ENCODE peak calls at places on chromosomes 11 and 22, in six cellular contexts. O is fibroblast of the aortic adventitia, E is choroid plexus epithelial cell, H is endodermal cell, V is neural progenitor cell, M is cardiac fibroblast. D is an unnamed sample.

GRCh38 chr11:79335681-79336080 is 105.1 kb downstream of the TENM4 start:
- DNase-seq in O (peak; percentile 37), E (no peak), H (no peak), V (no peak), M (no peak), D (no peak)

GRCh38 chr11:96180341-96180740 is 162.7 kb downstream of the MAML2 start:
- DNase-seq in O (no peak), E (no peak), H (peak; percentile 69), V (no peak), M (no peak), D (no peak)

GRCh38 chr11:31649567-31649966 is 140.0 kb downstream of the ELP4 start:
- DNase-seq in O (no peak), E (no peak), H (no peak), V (no peak), M (no peak), D (no peak)

GRCh38 chr22:36546932-36547331 is 18.0 kb upstream of the EIF3D start:
- DNase-seq in O (peak; percentile 59), E (peak; percentile 74), H (no peak), V (no peak), M (peak; percentile 35), D (peak; percentile 47)

GRCh38 chr11:94665116-94665659 is 98.0 kb downstream of the PIWIL4 start:
- DNase-seq in O (no peak), E (no peak), H (no peak), V (no peak), M (no peak), D (no peak)

GRCh38 chr22:44192098-44192810 is 11.5 kb downstream of the PARVG start:
- DNase-seq in O (no peak), E (peak; percentile 15), H (peak; percentile 93), V (peak; percentile 50), M (no peak), D (no peak)

GRCh38 chr11:64560139-64560771 is 30.8 kb upstream of the SLC22A12 start:
- DNase-seq in O (no peak), E (no peak), H (peak; percentile 67), V (no peak), M (no peak), D (no peak)

GRCh38 chr11:70315726-70316125 is 45.2 kb downstream of the PPFIA1 start:
- DNase-seq in O (no peak), E (no peak), H (no peak), V (no peak), M (no peak), D (no peak)

GRCh38 chr22:35467788-35468187 is 67.8 kb downstream of the MCM5 start:
- DNase-seq in O (peak; percentile 49), E (peak; percentile 58), H (peak; percentile 74), V (peak; percentile 72), M (peak; percentile 80), D (peak; percentile 77)

GRCh38 chr11:115193931-115194797 is 310.1 kb downstream of the CADM1 start:
- DNase-seq in O (no peak), E (no peak), H (no peak), V (no peak), M (no peak), D (no peak)

GRCh38 chr11:115197433-115197832 is 306.8 kb downstream of the CADM1 start:
- DNase-seq in O (no peak), E (no peak), H (no peak), V (no peak), M (no peak), D (no peak)

GRCh38 chr11:115197031-115197430 is 307.2 kb downstream of the CADM1 start:
- DNase-seq in O (no peak), E (no peak), H (no peak), V (no peak), M (no peak), D (no peak)

GRCh38 chr11:115191761-115192160 is 312.5 kb downstream of the CADM1 start:
- DNase-seq in O (no peak), E (no peak), H (no peak), V (no peak), M (no peak), D (no peak)

GRCh38 chr11:115194798-115195101 is 309.5 kb downstream of the CADM1 start:
- DNase-seq in O (no peak), E (no peak), H (no peak), V (no peak), M (no peak), D (no peak)
- H3K4me3 ChIP-seq in O (no peak overlapping the region), E (no peak overlapping the region), H (no peak overlapping the region), V (no peak overlapping the region), M (no peak overlapping the region), D (no peak overlapping the region)

GRCh38 chr11:124839051-124839971 is 25.9 kb upstream of the ROBO3 start:
- DNase-seq in O (no peak), E (no peak), H (peak; percentile 72), V (peak; percentile 80), M (no peak), D (no peak)

GRCh38 chr11:124835918-124836317 is 29.3 kb upstream of the ROBO3 start:
- DNase-seq in O (no peak), E (no peak), H (no peak), V (no peak), M (no peak), D (no peak)

GRCh38 chr11:124834526-124835190 is 30.6 kb upstream of the ROBO3 start:
- DNase-seq in O (no peak), E (no peak), H (no peak), V (no peak), M (no peak), D (no peak)

GRCh38 chr11:124839972-124840621 is 25.1 kb upstream of the ROBO3 start:
- DNase-seq in O (no peak), E (no peak), H (no peak), V (no peak), M (no peak), D (no peak)

GRCh38 chr11:124837491-124837856 is 27.8 kb upstream of the ROBO3 start:
- DNase-seq in O (peak; percentile 92), E (peak; percentile 94), H (peak; percentile 72), V (peak; percentile 81), M (peak; percentile 93), D (peak; percentile 89)
- TF ChIP-seq CTCF in O (peak; percentile 85), E (peak; percentile 77), H (no peak), V (peak; percentile 51), M (peak; percentile 64), D (peak; percentile 79)

GRCh38 chr11:118768715-118769114 is 22.2 kb downstream of the DDX6 start:
- DNase-seq in O (no peak), E (peak; percentile 28), H (no peak), V (no peak), M (no peak), D (peak; percentile 69)
- H3K4me3 ChIP-seq in O (no peak overlapping the region), E (no peak overlapping the region), H (no peak overlapping the region), V (no peak overlapping the region), M (no peak overlapping the region), D (no peak overlapping the region)

DNA sequence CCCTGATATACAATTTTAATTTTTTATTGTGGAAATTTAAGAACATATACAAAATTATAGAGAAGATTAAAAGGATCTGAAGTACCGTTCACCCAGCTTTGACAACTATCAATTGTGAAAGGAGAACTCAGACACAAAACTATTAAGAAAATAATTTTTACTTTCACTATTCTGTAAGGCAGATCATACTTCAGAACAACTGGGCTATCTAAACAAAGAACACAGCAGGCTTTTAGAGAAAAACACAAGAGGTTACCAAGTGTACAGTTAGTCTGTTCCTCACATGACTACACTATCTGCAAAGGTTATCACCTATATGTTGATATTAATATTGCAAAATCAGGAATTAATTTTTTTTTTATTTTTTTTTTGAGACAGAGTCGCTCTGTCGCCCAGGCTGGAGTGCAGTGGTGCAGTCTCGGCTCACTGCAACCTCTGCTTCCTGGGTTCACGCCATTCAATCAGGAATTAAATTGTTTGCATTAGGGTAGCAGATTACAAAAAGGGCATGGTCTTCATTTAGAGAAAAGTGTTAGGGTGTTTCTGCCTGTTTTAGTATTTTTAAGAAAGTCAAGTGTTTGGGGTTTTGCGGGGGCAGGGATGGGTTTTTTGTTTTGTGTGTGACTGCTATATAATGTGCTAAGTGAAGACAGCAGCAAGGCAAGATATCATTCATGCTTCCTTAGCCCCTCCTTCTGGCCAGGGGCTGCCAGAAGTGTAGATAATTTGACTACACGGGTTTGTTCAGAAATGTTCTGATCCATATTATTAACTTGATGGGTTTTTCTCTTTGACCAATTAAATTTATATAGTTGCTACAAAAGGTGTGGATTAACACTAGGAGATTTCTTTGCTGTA is 27.6 kb upstream of the SIK2 start:
- DNase-seq in O (no peak), E (peak; percentile 72), H (no peak), V (no peak), M (no peak), D (no peak)
- TF ChIP-seq CTCF in O (no peak), E (peak; percentile 37), H (peak; percentile 19), V (peak; percentile 15), M (no peak), D (peak; percentile 4)

DNA sequence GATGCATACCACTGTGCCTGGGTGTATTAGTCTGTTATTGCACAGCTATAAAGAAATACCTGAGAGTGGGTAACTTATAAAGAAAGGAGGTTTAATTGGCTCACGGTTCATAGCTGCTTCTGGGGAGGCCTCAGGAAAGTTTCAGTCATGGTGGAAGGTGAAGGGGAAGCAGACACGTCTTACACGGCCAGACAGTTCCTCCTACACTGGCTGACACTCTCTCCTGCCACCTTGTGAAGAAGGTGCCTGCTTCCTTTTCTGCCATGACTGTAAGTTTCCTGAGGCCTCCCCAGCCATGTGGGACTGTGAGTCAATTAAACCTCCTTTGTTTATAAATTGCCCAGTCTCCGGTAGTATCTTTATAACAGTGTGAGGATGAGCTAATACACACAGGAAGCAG is 33.6 kb upstream of the CD81 start:
- DNase-seq in O (no peak), E (no peak), H (no peak), V (no peak), M (no peak), D (no peak)
- H3K4me3 ChIP-seq in O (no peak overlapping the region), E (no peak overlapping the region), H (no peak overlapping the region), V (no peak overlapping the region), M (no peak overlapping the region), D (no peak overlapping the region)

GRCh38 chr11:112073941-112074811 is at the start of the genes NKAPD1 and PIH1D2:
- DNase-seq in O (peak; percentile 94), E (peak; percentile 93), H (peak; percentile 93), V (peak; percentile 89), M (peak; percentile 96), D (peak; percentile 91)
- TF ChIP-seq CTCF in O (peak; percentile 18), E (no peak), H (peak; percentile 44), V (no peak), M (peak; percentile 13), D (peak; percentile 2)

GRCh38 chr11:33829430-33830141 is 55.3 kb upstream of the FBXO3 start:
- DNase-seq in O (peak; percentile 84), E (peak; percentile 87), H (peak; percentile 90), V (peak; percentile 78), M (peak; percentile 82), D (peak; percentile 72)
- H3K4me3 ChIP-seq in O (peak overlapping the region; percentile 64), E (peak overlapping the region; percentile 57), H (peak overlapping the region; percentile 87), V (peak overlapping the region; percentile 54), M (peak overlapping the region; percentile 56), D (peak overlapping the region; percentile 40)

GRCh38 chr11:134261626-134262488 is 8.5 kb downstream of the ACAD8 start:
- DNase-seq in O (peak; percentile 11), E (peak; percentile 45), H (peak; percentile 83), V (peak; percentile 67), M (peak; percentile 26), D (no peak)
- TF ChIP-seq CTCF in O (peak; percentile 46), E (peak; percentile 73), H (peak; percentile 85), V (peak; percentile 68), M (peak; percentile 60), D (peak; percentile 66)

DNA sequence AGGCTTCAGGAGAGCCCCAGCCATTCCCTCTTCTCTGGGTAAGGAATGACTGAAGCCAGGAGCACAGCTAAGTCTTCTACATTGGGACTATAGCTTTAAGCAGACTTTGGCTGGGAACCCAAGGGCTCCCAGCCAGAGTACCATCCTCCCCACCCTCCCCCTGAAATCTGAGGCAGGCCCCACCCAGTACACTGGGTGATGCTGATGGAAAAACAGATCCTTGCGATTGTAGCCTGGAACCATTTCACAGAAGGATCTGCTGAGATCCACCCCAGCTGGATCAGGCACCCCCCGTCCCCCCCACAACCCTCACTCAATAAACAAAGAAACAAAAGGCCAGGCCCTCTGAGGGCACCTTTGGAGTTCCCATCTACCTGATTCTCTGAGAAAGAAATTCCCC is 39.8 kb downstream of the IL18BP start:
- DNase-seq in O (peak; percentile 81), E (peak; percentile 82), H (no peak), V (no peak), M (peak; percentile 82), D (peak; percentile 84)
- H3K4me3 ChIP-seq in O (peak overlapping the region; percentile 91), E (peak overlapping the region; percentile 67), H (no peak overlapping the region), V (peak overlapping the region; percentile 54), M (peak overlapping the region; percentile 66), D (peak overlapping the region; percentile 69)